ENCODE peak calls at places on chromosomes 3 and 15, in seven cellular contexts. J is HFF-Myc, D is right lobe of liver, O is fibroblast of lung, T is brain microvascular endothelial cell, Z is left lung, F is right atrium auricular region. M is an unnamed sample.

GRCh38 chr3:192183109-192183508 is 544.2 kb downstream of the FGF12 start:
- DNase-seq in J (no peak), D (no peak), O (no peak), T (no peak), Z (no peak), F (no peak), M (no peak)

GRCh38 chr3:3403700-3404099 is 224.2 kb upstream of the CRBN start:
- DNase-seq in J (no peak), D (no peak), O (no peak), T (no peak), Z (no peak), F (no peak), M (no peak)

GRCh38 chr3:124118397-124118796 is 126.5 kb upstream of the ROPN1 start:
- DNase-seq in J (no peak), D (no peak), O (peak), T (no peak), Z (no peak), F (no peak), M (peak)

GRCh38 chr3:23549148-23549910 is 256.4 kb upstream of the UBE2E1 start:
- DNase-seq in J (no peak), D (no peak), O (no peak), T (no peak), Z (no peak), F (no peak), M (no peak)

GRCh38 chr3:157130881-157131251 is 29.1 kb downstream of the CCNL1 start:
- DNase-seq in J (no peak), D (no peak), O (no peak), T (no peak), Z (no peak), F (no peak), M (no peak)

GRCh38 chr15:40982855-40983254 is 29.6 kb downstream of the CHAC1 start:
- DNase-seq in J (no peak), D (no peak), O (peak), T (peak), Z (no peak), F (no peak), M (peak)

GRCh38 chr3:186219211-186219638 is 110.3 kb upstream of the ETV5 start:
- DNase-seq in J (no peak), D (no peak), O (no peak), T (no peak), Z (no peak), F (peak), M (no peak)

GRCh38 chr3:10483686-10484345 is 21.6 kb downstream of the ATP2B2 start:
- DNase-seq in J (no peak), D (no peak), O (no peak), T (no peak), Z (no peak), F (no peak), M (no peak)

GRCh38 chr3:14133876-14134275 is 9.0 kb downstream of the TMEM43 start:
- DNase-seq in J (no peak), D (no peak), O (no peak), T (no peak), Z (no peak), F (no peak), M (peak)

GRCh38 chr3:30476373-30477082 is 129.9 kb upstream of the TGFBR2 start:
- DNase-seq in J (no peak), D (no peak), O (peak), T (no peak), Z (no peak), F (no peak), M (peak)

GRCh38 chr3:137174514-137174913 is 216.7 kb downstream of the IL20RB start:
- DNase-seq in J (no peak), D (no peak), O (no peak), T (no peak), Z (no peak), F (no peak), M (no peak)

DNA sequence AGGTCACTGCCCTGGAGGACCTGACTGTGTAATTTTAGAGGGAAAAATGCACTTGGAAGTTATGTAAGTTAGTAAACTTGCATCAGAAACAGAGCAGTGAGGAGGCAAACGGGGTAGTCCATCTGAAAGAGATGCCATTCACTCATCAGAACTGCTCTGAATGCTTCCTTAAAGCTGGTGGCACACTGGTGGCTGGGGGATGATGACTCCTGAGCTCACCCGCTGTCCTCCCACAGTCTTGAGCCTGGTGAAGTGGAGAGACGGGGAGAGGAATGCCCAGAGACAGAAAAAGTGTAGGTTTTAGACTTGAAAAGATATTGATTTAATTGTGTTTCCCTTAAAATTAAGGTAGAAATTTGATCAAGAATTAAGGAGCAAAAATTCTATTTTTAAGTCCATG is 46.5 kb upstream of the LARS2 start:
- DNase-seq in J (no peak), D (no peak), O (no peak), T (no peak), Z (no peak), F (no peak), M (no peak)
- H3K4me3 ChIP-seq in J (no peak), D (no peak), O (no peak), T (no peak), Z (no peak), F (no peak), M (no peak)

DNA sequence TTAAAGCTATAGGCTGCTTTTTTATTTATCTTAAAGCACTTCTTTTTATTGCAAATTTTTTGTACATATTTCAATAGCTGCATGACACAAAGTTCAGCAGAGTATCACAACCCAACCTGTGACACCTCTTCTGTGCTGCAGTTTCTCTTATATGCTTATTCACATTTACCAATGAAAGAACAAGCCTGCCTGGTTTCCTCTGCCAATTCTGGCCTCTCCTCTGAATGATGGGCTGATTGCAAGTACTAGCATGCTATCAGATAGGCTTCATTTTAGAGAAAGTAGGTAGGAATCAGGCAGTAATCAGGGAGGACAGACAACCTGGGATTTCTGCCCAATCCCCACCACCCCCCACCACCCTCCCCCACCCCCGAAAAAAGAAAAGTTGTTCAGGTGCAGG is 26.6 kb downstream of the ACKR4 start:
- DNase-seq in J (no peak), D (no peak), O (no peak), T (no peak), Z (no peak), F (no peak), M (no peak)
- TF ChIP-seq CTCF in J (no peak), D (no peak), O (no peak), T (no peak), Z (no peak), F (no peak), M (no peak)

GRCh38 chr15:100879046-100879445 is 585 bp upstream of the ALDH1A3 start:
- DNase-seq in J (no peak), D (no peak), O (peak), T (no peak), Z (no peak), F (no peak), M (no peak)

GRCh38 chr15:100880897-100881242 is 1.2 kb downstream of the ALDH1A3 start:
- DNase-seq in J (no peak), D (no peak), O (no peak), T (no peak), Z (no peak), F (no peak), M (no peak)

GRCh38 chr15:100881573-100882336 is 2.1 kb downstream of the ALDH1A3 start:
- DNase-seq in J (no peak), D (no peak), O (no peak), T (no peak), Z (no peak), F (no peak), M (no peak)

GRCh38 chr15:100879461-100880138 is at the start of gene ALDH1A3:
- DNase-seq in J (no peak), D (peak), O (peak), T (no peak), Z (peak), F (no peak), M (no peak)

GRCh38 chr15:100880139-100880896 is 687 bp downstream of the ALDH1A3 start:
- DNase-seq in J (no peak), D (no peak), O (peak), T (no peak), Z (no peak), F (no peak), M (no peak)
- H3K4me3 ChIP-seq in J (peak), D (peak), O (peak), T (peak), Z (peak), F (peak), M (peak)

DNA sequence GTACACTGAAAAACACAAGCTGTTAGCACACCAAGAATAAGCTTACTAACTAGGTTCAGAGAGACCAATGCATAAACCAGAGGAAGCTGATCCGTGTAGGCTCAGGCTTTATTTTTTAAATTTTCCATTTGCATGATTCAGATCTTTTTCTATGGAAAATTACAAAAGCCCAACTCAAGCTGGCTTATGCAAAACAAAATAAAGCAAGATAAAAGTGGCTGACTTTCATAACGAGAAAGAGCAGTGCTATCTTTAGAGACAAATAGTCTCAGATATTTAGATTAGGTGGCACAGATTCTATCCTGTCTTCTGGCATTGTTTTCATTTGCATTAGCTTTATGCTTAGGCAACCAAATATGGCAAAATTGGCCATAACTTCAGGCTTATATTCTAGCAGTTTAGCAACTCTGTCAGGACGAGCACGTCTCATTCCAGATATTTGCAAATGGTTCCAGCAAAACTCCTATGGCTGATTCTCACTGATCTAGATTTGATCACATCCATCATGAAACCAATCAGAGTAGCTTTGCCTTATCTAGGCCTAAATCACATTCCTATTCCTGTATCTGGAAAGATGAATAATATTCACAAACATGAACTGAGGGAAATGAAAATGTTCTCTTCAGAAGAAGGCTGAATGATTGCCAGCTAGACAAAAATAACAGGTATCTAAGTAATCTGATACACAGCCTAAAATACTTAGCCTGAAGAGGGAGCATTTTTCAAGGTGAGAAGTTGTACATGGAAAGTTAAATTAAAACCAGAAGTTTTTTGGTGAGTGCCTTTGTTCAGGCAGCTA is 216.4 kb upstream of the DPPA4 start:
- DNase-seq in J (no peak), D (no peak), O (peak), T (peak), Z (no peak), F (no peak), M (no peak)
- TF ChIP-seq CTCF in J (no peak), D (no peak), O (no peak), T (peak), Z (no peak), F (no peak), M (no peak)

DNA sequence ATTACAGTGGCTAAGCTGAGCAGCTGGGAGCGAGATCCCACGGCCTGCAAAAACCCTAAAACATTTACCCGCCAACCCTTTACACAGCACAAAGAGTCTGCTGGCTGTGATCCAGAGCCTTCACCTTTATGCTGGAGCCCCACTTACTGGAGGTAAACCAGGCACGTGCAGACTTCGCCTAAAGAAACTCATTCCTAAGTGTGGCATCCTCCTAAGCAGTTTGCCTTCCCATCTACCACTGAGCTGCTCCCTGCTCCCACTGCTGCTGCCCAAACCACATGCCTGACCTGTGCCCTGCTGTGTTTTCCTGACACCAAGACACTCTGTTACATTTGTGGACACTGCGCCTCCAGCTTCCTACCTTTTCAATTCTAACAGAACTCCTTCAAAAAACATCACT is 53.0 kb downstream of the CHSY1 start:
- DNase-seq in J (no peak), D (no peak), O (peak), T (no peak), Z (no peak), F (no peak), M (peak)
- H3K4me3 ChIP-seq in J (peak), D (no peak), O (no peak), T (no peak), Z (no peak), F (no peak), M (no peak)

GRCh38 chr15:30901889-30902288 is 1.8 kb upstream of the FAN1 start:
- DNase-seq in J (no peak), D (no peak), O (no peak), T (no peak), Z (no peak), F (no peak), M (no peak)

GRCh38 chr15:30904812-30905211 is 1.1 kb downstream of the FAN1 start:
- DNase-seq in J (no peak), D (no peak), O (no peak), T (no peak), Z (no peak), F (no peak), M (no peak)

GRCh38 chr15:30903497-30904187 is at the start of gene FAN1:
- DNase-seq in J (peak), D (peak), O (peak), T (peak), Z (peak), F (peak), M (peak)

GRCh38 chr15:30906366-30906765 is 2.7 kb downstream of the FAN1 start:
- DNase-seq in J (no peak), D (no peak), O (no peak), T (no peak), Z (no peak), F (no peak), M (no peak)

GRCh38 chr15:30905821-30906220 is 2.1 kb downstream of the FAN1 start:
- DNase-seq in J (no peak), D (no peak), O (no peak), T (no peak), Z (no peak), F (no peak), M (no peak)
- TF ChIP-seq CTCF in J (peak), D (peak), O (peak), T (peak), Z (no peak), F (no peak), M (peak)

DNA sequence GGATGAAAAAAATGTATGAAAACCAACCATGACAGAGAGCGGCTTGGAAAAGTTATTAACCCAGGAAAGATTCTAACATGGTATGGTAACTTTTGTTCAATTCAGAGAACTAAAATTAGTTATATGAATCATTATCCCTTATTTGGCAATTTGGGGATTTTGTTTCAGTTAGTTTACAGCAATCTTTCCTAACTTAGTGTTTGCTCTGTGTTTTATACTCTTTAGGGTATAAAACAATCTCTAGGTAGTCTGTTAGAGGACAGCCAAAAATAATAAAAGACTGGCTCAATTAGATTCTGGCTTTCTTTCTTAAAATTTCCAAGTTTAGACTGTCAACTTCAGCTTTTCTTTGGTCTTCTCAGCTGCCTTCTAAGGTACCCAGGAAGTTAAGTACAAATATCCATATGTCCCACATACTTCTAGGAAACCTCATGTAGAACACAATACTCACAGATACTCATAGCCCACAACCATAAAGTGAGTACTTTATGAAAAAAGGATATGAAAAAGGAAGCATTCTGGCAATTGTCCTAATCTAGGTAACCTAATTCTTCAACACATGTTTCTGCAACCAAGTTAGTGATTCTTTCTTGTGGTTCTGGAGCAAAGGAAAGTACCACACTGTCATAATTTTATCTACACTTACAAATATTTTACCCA is 849.3 kb downstream of the ROBO1 start:
- DNase-seq in J (no peak), D (no peak), O (peak), T (no peak), Z (no peak), F (no peak), M (peak)
- H3K4me3 ChIP-seq in J (no peak), D (no peak), O (no peak), T (no peak), Z (no peak), F (no peak), M (no peak)

GRCh38 chr3:171660126-171660661 is 150.1 kb downstream of the PLD1 start:
- DNase-seq in J (no peak), D (no peak), O (no peak), T (no peak), Z (no peak), F (no peak), M (no peak)

GRCh38 chr3:171658801-171659200 is 151.5 kb downstream of the PLD1 start:
- DNase-seq in J (no peak), D (no peak), O (peak), T (no peak), Z (no peak), F (no peak), M (no peak)

GRCh38 chr3:171663805-171664204 is 146.5 kb downstream of the PLD1 start:
- DNase-seq in J (no peak), D (no peak), O (no peak), T (no peak), Z (no peak), F (no peak), M (no peak)

GRCh38 chr3:171661484-171661883 is 148.8 kb downstream of the PLD1 start:
- DNase-seq in J (no peak), D (no peak), O (no peak), T (no peak), Z (no peak), F (no peak), M (no peak)
- TF ChIP-seq CTCF in J (no peak), D (no peak), O (no peak), T (no peak), Z (no peak), F (no peak), M (no peak)

DNA sequence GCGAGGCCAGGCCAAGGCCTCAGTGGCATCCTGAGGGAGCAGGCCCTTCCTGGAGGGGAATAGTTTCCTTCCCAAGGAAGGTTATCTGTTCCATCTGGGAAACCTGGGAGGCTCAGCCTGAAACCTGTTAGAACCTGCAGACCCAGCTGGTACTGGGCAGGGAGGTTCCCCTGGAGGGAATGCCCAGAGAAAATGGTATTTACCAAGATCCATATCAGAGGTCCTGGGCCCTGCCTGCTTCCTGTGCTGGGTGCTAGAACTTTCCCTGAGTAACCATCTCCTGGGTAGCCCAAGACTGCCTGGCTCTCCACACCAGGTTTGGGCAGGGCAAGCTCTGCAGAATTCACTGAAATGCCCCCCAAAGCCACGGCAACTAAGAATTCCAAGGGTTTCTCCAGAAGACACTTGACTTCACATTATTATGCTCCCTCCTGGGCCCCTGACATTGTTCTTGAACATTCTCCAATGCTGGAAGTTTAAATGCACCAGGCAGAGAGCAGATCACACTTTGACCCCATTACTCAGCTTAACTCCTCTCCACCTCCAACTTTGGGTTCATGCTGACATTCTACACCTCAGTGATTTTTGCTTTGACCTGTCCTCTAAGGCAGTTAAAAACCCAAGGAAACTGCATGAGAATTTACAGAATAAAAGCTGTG is 2.0 kb downstream of the CA12 start:
- DNase-seq in J (no peak), D (no peak), O (no peak), T (no peak), Z (no peak), F (no peak), M (peak)
- H3K4me3 ChIP-seq in J (peak), D (no peak), O (no peak), T (no peak), Z (no peak), F (no peak), M (peak)

GRCh38 chr15:82809308-82810060 is at the start of gene WHAMM:
- DNase-seq in J (peak), D (peak), O (peak), T (peak), Z (peak), F (peak), M (peak)
- TF ChIP-seq CTCF in J (no peak), D (no peak), O (no peak), T (no peak), Z (no peak), F (no peak), M (no peak)